ENCODE peak calls at places on chromosomes 12 and 14, in nine cellular contexts. A, D, L, N, F, O, W, Y and G are unnamed samples. For H3K9me3, the result is how much of the 10 kb centered on the place peaks cover.

GRCh38 chr14:105091335-105092123 is 26.3 kb upstream of the GPR132 start:
- DNase-seq in W (peak), N (peak), O (peak), A (peak), Y (peak), L (peak), D (no peak), F (no peak), G (no peak)

GRCh38 chr12:18171571-18171970 is 81.6 kb upstream of the RERGL start:
- DNase-seq in O (no peak), W (no peak), F (no peak), A (no peak), N (no peak), D (no peak), Y (no peak), L (no peak), G (no peak)

GRCh38 chr12:109663766-109664165 is 49.9 kb upstream of the FAM222A start:
- DNase-seq in F (no peak), A (no peak), Y (no peak), D (no peak), L (no peak), O (no peak), N (no peak), W (no peak), G (no peak)

GRCh38 chr12:55681142-55682077 is 26.3 kb downstream of the ITGA7 start:
- DNase-seq in D (peak), A (no peak), O (peak), N (peak), F (peak), W (peak), Y (peak), L (peak), G (no peak)

GRCh38 chr12:64407342-64408223 is 3.4 kb downstream of the XPOT start:
- DNase-seq in O (no peak), D (no peak), L (no peak), F (peak), Y (no peak), W (no peak), N (no peak), A (no peak), G (no peak)

GRCh38 chr14:98935921-98936320 is 336.1 kb downstream of the BCL11B start:
- DNase-seq in F (no peak), O (no peak), W (no peak), L (no peak), N (no peak), Y (no peak), A (no peak), D (no peak), G (no peak)

GRCh38 chr14:80787876-80788275 is 153.7 kb downstream of the CEP128 start:
- DNase-seq in Y (no peak), O (no peak), D (no peak), W (no peak), L (no peak), F (no peak), N (no peak), A (no peak), G (no peak)

GRCh38 chr14:90782892-90783291 is 33.3 kb downstream of the TTC7B start:
- DNase-seq in D (no peak), W (no peak), N (no peak), A (no peak), L (no peak), F (no peak), O (no peak), Y (no peak), G (no peak)

GRCh38 chr12:77294016-77294415 is 228.6 kb upstream of the E2F7 start:
- DNase-seq in L (no peak), O (no peak), D (no peak), A (no peak), F (no peak), Y (no peak), N (no peak), W (no peak), G (no peak)

GRCh38 chr14:89845346-89845745 is 109.2 kb downstream of the EFCAB11 start:
- DNase-seq in W (no peak), N (no peak), A (no peak), D (no peak), L (no peak), O (no peak), Y (no peak), F (no peak), G (no peak)

GRCh38 chr14:87952307-87953094 is 40.5 kb downstream of the GALC start:
- DNase-seq in D (no peak), F (no peak), Y (no peak), W (no peak), N (no peak), L (no peak), O (no peak), A (no peak), G (no peak)

GRCh38 chr14:32761381-32761968 is 177.2 kb upstream of the NPAS3 start:
- DNase-seq in O (no peak), Y (no peak), D (no peak), A (no peak), F (peak), N (no peak), W (no peak), L (no peak), G (no peak)

GRCh38 chr14:22097606-22098292 is 424.1 kb upstream of the OR4E1 start:
- DNase-seq in A (no peak), W (no peak), F (no peak), D (no peak), O (no peak), L (no peak), Y (no peak), N (no peak), G (no peak)

GRCh38 chr14:22097072-22097471 is 423.5 kb upstream of the OR4E1 start:
- DNase-seq in N (no peak), L (no peak), A (no peak), O (no peak), Y (no peak), F (no peak), W (no peak), D (no peak), G (no peak)

GRCh38 chr14:22096511-22096890 is 422.9 kb upstream of the OR4E1 start:
- DNase-seq in O (no peak), Y (no peak), W (no peak), L (no peak), A (no peak), N (no peak), D (no peak), F (no peak), G (no peak)

GRCh38 chr14:22098435-22098834 is 424.8 kb upstream of the OR4E1 start:
- DNase-seq in A (no peak), L (no peak), F (no peak), W (no peak), O (no peak), N (no peak), D (no peak), Y (no peak), G (no peak)

GRCh38 chr14:22095845-22096510 is 422.4 kb upstream of the OR4E1 start:
- DNase-seq in F (no peak), D (no peak), N (no peak), O (no peak), A (no peak), L (no peak), Y (no peak), W (no peak), G (peak)
- H3K27ac ChIP-seq in F (no peak), D (no peak), N (peak), O (no peak), A (no peak), L (no peak), Y (peak), W (no peak), G (peak)

GRCh38 chr12:41564816-41565215 is 376.7 kb downstream of the PDZRN4 start:
- DNase-seq in O (no peak), N (no peak), L (no peak), W (no peak), D (no peak), A (no peak), F (no peak), Y (no peak), G (no peak)
- TF ChIP-seq CTCF in O (peak), N (no peak), L (no peak), W (no peak), D (peak), A (no peak), F (no peak), Y (peak), G (no peak)

GRCh38 chr14:71475916-71476315 is 456.3 kb upstream of the RGS6 start:
- DNase-seq in W (no peak), L (no peak), N (no peak), F (no peak), D (no peak), Y (no peak), A (no peak), O (no peak), G (no peak)
- H3K9me3 ChIP-seq in W (under half), L (under half), N (under half), F (under half), D (under half), Y (under half), A (under half), O (under half), G (under half)

DNA sequence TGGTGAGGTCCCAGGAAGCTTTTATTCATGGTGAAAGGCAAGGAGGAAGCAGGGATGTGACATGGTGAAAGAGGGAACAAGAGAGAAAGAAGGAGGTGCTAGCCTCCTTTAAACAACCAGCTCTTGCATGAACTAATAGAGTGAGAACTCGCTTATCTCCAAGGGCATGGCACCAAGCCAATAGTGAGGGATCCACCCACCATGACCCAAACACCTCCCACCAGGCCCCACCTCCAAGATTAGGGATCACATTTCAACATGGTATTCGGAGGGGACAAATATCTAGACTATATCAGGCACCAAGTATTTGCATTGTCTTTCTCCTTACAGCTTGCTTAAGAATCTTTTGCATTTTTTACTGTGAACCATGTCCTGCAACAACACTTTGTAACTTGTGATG is 91.9 kb upstream of the DHRS4 start:
- DNase-seq in D (peak), N (no peak), O (no peak), F (no peak), L (peak), A (no peak), Y (no peak), W (peak), G (no peak)
- H3K27ac ChIP-seq in D (no peak), N (no peak), O (no peak), F (no peak), L (no peak), A (no peak), Y (no peak), W (no peak), G (no peak)

GRCh38 chr12:120489018-120489417 is 6.9 kb upstream of the DYNLL1 start:
- DNase-seq in N (no peak), L (no peak), A (no peak), W (no peak), O (no peak), F (no peak), Y (no peak), D (peak), G (no peak)
- TF ChIP-seq CTCF in N (no peak), L (no peak), A (no peak), W (no peak), O (no peak), F (no peak), Y (no peak), D (no peak), G (no peak)

DNA sequence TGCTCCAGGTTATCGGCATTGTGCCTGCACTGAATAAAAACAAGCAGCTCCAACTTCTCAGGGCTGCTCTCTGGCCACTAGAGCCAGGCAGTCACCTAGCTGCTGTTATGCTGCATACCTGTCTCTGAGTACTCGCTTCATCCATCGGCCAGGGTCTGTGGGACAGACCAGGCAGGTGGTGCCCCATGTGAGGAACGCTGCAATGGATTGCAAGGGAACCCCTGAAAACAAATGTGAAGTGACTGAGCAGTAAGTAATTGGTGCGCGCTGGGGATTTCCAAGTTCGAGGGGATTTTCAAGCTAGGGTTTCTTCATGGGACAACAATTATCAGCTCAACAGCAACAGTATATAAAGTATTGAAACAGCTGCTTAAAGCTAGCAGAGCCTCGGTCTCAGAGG is 965.3 kb downstream of the AACS start:
- DNase-seq in F (no peak), N (no peak), O (no peak), W (no peak), Y (no peak), D (no peak), A (no peak), L (no peak), G (no peak)
- H3K9me3 ChIP-seq in F (under half), N (under half), O (under half), W (under half), Y (under half), D (under half), A (under half), L (under half), G (under half)

GRCh38 chr12:92299744-92300143 is 154.1 kb upstream of the BTG1 start:
- DNase-seq in L (no peak), D (no peak), O (no peak), F (no peak), Y (no peak), W (no peak), N (no peak), A (no peak), G (no peak)

GRCh38 chr12:92301329-92301728 is 155.7 kb upstream of the BTG1 start:
- DNase-seq in A (no peak), Y (no peak), O (no peak), F (no peak), L (no peak), W (no peak), N (no peak), D (no peak), G (no peak)

GRCh38 chr12:92302041-92302829 is 156.6 kb upstream of the BTG1 start:
- DNase-seq in W (no peak), A (no peak), O (no peak), D (peak), N (no peak), F (no peak), Y (no peak), L (no peak), G (no peak)

GRCh38 chr12:92300781-92301180 is 155.1 kb upstream of the BTG1 start:
- DNase-seq in F (no peak), Y (no peak), A (no peak), O (no peak), W (no peak), L (no peak), N (no peak), D (no peak), G (no peak)

GRCh38 chr12:92304335-92305066 is 158.9 kb upstream of the BTG1 start:
- DNase-seq in W (no peak), N (no peak), A (no peak), Y (no peak), O (no peak), F (peak), L (no peak), D (peak), G (no peak)
- H3K27ac ChIP-seq in W (no peak), N (peak), A (no peak), Y (peak), O (peak), F (peak), L (no peak), D (no peak), G (no peak)

GRCh38 chr12:108518101-108518715 is 3.1 kb downstream of the FICD start:
- DNase-seq in F (no peak), A (no peak), L (no peak), Y (no peak), N (no peak), O (no peak), D (no peak), W (no peak), G (no peak)

GRCh38 chr12:108517288-108518100 is 2.4 kb downstream of the FICD start:
- DNase-seq in Y (no peak), W (no peak), N (no peak), D (no peak), A (no peak), L (no peak), F (no peak), O (no peak), G (no peak)

GRCh38 chr12:108516511-108517275 is 1.6 kb downstream of the FICD start:
- DNase-seq in O (no peak), F (no peak), Y (no peak), L (no peak), N (no peak), A (no peak), D (no peak), W (no peak), G (no peak)

GRCh38 chr12:108518716-108519496 is 3.8 kb downstream of the FICD start:
- DNase-seq in F (no peak), D (no peak), Y (no peak), O (no peak), W (no peak), A (no peak), N (no peak), L (no peak), G (no peak)

DNA sequence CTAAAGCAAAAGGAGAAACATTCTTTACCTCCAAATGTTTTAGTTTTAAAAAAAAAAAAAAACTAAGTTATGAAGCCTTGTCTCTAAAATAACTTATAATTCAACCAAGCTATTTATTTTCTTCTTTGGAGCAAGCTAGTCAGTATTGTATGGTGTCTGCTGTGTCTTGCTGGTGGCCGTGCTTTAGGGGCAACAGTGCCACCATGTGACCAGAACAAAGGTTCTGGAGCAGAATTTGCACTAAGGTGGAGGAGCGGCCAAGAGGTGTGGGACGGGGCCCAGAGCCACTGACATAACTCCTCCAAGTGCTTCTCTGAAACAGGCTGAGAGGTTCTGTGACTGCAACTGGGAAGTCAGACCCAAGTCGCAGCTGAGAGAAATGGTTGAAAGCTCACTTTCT is 4.5 kb downstream of the FICD start:
- DNase-seq in N (no peak), A (no peak), O (no peak), D (no peak), L (no peak), F (peak), Y (no peak), W (no peak), G (no peak)
- TF ChIP-seq CTCF in N (no peak), A (no peak), O (no peak), D (peak), L (no peak), F (peak), Y (no peak), W (no peak), G (no peak)

GRCh38 chr14:22375321-22375930 is 213.6 kb downstream of the DAD1 start:
- DNase-seq in N (no peak), L (peak), A (no peak), O (no peak), D (peak), Y (no peak), W (no peak), F (peak), G (no peak)
- H3K9me3 ChIP-seq in N (under half), L (under half), A (under half), O (under half), D (under half), Y (under half), W (under half), F (under half), G (under half)